ENCODE peak calls at places on chromosomes 12 and 14, in ten cellular contexts. U is amniotic stem cell; I is activated T-helper 1 cell treated with Interleukin-2 at 50 U/mL for 16 hours; Q is CD4-positive, alpha-beta T cell; T is AG04449; W is dorsolateral prefrontal cortex; X is A549; A is left ventricle myocardium superior; R is HS-27A; F is DMS153. Y is an unnamed sample.

GRCh38 chr14:101222362-101223090 is 319.0 kb upstream of the RTL1 start:
- DNase-seq in U (no peak), I (no peak), Q (no peak), T (no peak), W (no peak), X (no peak), A (no peak), R (no peak), F (no peak), Y (no peak)

GRCh38 chr12:16581416-16581815 is 24.5 kb downstream of the LMO3 start:
- DNase-seq in U (no peak), I (no peak), Q (no peak), T (no peak), W (no peak), X (no peak), A (no peak), R (no peak), F (no peak), Y (no peak)

GRCh38 chr12:118372541-118373495 is at the start of gene TAOK3:
- DNase-seq in U (peak), I (peak), Q (peak), T (peak), W (peak), X (peak), A (peak), R (peak), F (peak), Y (peak)

GRCh38 chr12:49825971-49826421 is 2.2 kb downstream of the NCKAP5L start:
- DNase-seq in U (no peak), I (no peak), Q (no peak), T (no peak), W (no peak), X (no peak), A (peak), R (no peak), F (no peak), Y (no peak)

GRCh38 chr12:1463073-1463905 is 131.1 kb downstream of the FBXL14 start:
- DNase-seq in U (no peak), I (no peak), Q (no peak), T (no peak), W (no peak), X (no peak), A (no peak), R (no peak), F (no peak), Y (no peak)

GRCh38 chr14:75301666-75302325 is 23.2 kb downstream of the FOS start:
- DNase-seq in U (no peak), I (no peak), Q (no peak), T (no peak), W (no peak), X (no peak), A (peak), R (no peak), F (no peak), Y (no peak)

GRCh38 chr14:38536376-38537038 is 280.6 kb upstream of the CLEC14A start:
- DNase-seq in U (no peak), I (no peak), Q (no peak), T (no peak), W (no peak), X (no peak), A (no peak), R (no peak), F (no peak), Y (no peak)

GRCh38 chr14:32559595-32559994 is 230.5 kb downstream of the AKAP6 start:
- DNase-seq in U (no peak), I (no peak), Q (no peak), T (no peak), W (no peak), X (no peak), A (no peak), R (no peak), F (no peak), Y (no peak)

GRCh38 chr14:95364481-95365209 is 44.9 kb upstream of the CLMN start:
- DNase-seq in U (no peak), I (no peak), Q (no peak), T (no peak), W (no peak), X (no peak), A (no peak), R (no peak), F (no peak), Y (no peak)

GRCh38 chr14:89040438-89041244 is 216.2 kb downstream of the TTC8 start:
- DNase-seq in U (peak), I (peak), Q (peak), T (peak), W (peak), X (peak), A (peak), R (peak), F (peak), Y (peak)

GRCh38 chr12:46209914-46210834 is 58.7 kb downstream of the SLC38A1 start:
- DNase-seq in U (no peak), I (no peak), Q (peak), T (no peak), W (no peak), X (no peak), A (peak), R (no peak), F (peak), Y (no peak)

GRCh38 chr14:83147006-83147405 is 1613.4 kb upstream of the SEL1L start:
- DNase-seq in U (no peak), I (no peak), Q (no peak), T (no peak), W (no peak), X (no peak), A (no peak), R (no peak), F (no peak), Y (no peak)

GRCh38 chr14:30985796-30986195 is 39.7 kb upstream of the AP4S1 start:
- DNase-seq in U (no peak), I (no peak), Q (no peak), T (no peak), W (no peak), X (no peak), A (no peak), R (no peak), F (no peak), Y (no peak)

GRCh38 chr12:4833053-4833452 is 76.7 kb upstream of the KCNA1 start:
- DNase-seq in U (no peak), I (no peak), Q (no peak), T (no peak), W (no peak), X (no peak), A (no peak), R (no peak), F (no peak), Y (no peak)

GRCh38 chr12:50925342-50925651 is 27.0 kb upstream of the HIGD1C start:
- DNase-seq in U (no peak), I (no peak), Q (no peak), T (no peak), W (no peak), X (no peak), A (peak), R (no peak), F (no peak), Y (no peak)

GRCh38 chr12:104055686-104056388 is 5.8 kb upstream of the GLT8D2 start:
- DNase-seq in U (no peak), I (no peak), Q (no peak), T (no peak), W (no peak), X (no peak), A (peak), R (no peak), F (peak), Y (no peak)

GRCh38 chr12:22728989-22729388 is 104.0 kb downstream of the ETNK1 start:
- DNase-seq in U (no peak), I (no peak), Q (no peak), T (no peak), W (no peak), X (no peak), A (no peak), R (no peak), F (no peak), Y (no peak)

GRCh38 chr12:58148405-58148804 is 207.0 kb downstream of the ATP23 start:
- DNase-seq in U (peak), I (no peak), Q (no peak), T (peak), W (peak), X (peak), A (no peak), R (peak), F (peak), Y (peak)

GRCh38 chr14:23881292-23881691 is 72.3 kb upstream of the DHRS4 start:
- DNase-seq in U (no peak), I (no peak), Q (no peak), T (peak), W (no peak), X (no peak), A (no peak), R (peak), F (no peak), Y (no peak)

GRCh38 chr12:51413791-51414190 is 10.8 kb upstream of the SLC4A8 start:
- DNase-seq in U (no peak), I (no peak), Q (no peak), T (no peak), W (no peak), X (no peak), A (no peak), R (no peak), F (no peak), Y (no peak)

GRCh38 chr14:89206426-89206825 is 210.6 kb downstream of the FOXN3 start:
- DNase-seq in U (peak), I (no peak), Q (no peak), T (no peak), W (no peak), X (no peak), A (no peak), R (no peak), F (no peak), Y (no peak)

GRCh38 chr14:32629146-32629545 is 300.0 kb downstream of the AKAP6 start:
- DNase-seq in U (no peak), I (no peak), Q (no peak), T (no peak), W (no peak), X (no peak), A (no peak), R (no peak), F (no peak), Y (no peak)

GRCh38 chr12:39064712-39065111 is 159.3 kb upstream of the CPNE8 start:
- DNase-seq in U (no peak), I (no peak), Q (no peak), T (no peak), W (no peak), X (no peak), A (no peak), R (no peak), F (no peak), Y (no peak)

GRCh38 chr12:4118601-4119156 is 154.9 kb upstream of the CCND2 start:
- DNase-seq in U (no peak), I (no peak), Q (no peak), T (no peak), W (no peak), X (no peak), A (no peak), R (no peak), F (no peak), Y (no peak)

GRCh38 chr12:59708484-59708883 is 112.7 kb downstream of the SLC16A7 start:
- DNase-seq in U (no peak), I (no peak), Q (no peak), T (no peak), W (no peak), X (no peak), A (no peak), R (no peak), F (no peak), Y (no peak)

GRCh38 chr14:91867316-91867988 is at the start of gene TC2N:
- DNase-seq in U (no peak), I (peak), Q (peak), T (no peak), W (no peak), X (no peak), A (no peak), R (no peak), F (peak), Y (no peak)

GRCh38 chr14:61544448-61545202 is 150.7 kb upstream of the HIF1A start:
- DNase-seq in U (no peak), I (no peak), Q (no peak), T (no peak), W (no peak), X (no peak), A (no peak), R (no peak), F (no peak), Y (peak)

GRCh38 chr14:52417139-52417538 is 103.0 kb downstream of the PTGER2 start:
- DNase-seq in U (no peak), I (no peak), Q (no peak), T (no peak), W (no peak), X (no peak), A (no peak), R (no peak), F (no peak), Y (no peak)

GRCh38 chr12:2359725-2360629 is 307.2 kb downstream of the CACNA1C start:
- DNase-seq in U (no peak), I (no peak), Q (no peak), T (no peak), W (no peak), X (no peak), A (no peak), R (no peak), F (no peak), Y (no peak)